ENCODE peak calls at places on chromosome 14, in four cellular contexts. O, U, K and Z are unnamed samples. For H3K27me3, the result is how much of the 10 kb centered on the place peaks cover.

GRCh38 chr14:30893819-30894218 is 19.5 kb downstream of the COCH start:
- DNase-seq in U (no peak), K (no peak), O (no peak), Z (no peak)

GRCh38 chr14:23119362-23120327 is 590 bp upstream of the CEBPE start:
- DNase-seq in O (peak), K (no peak), U (no peak), Z (no peak)

GRCh38 chr14:26401170-26401968 is 196.5 kb downstream of the NOVA1 start:
- DNase-seq in O (no peak), K (no peak), U (no peak), Z (no peak)

GRCh38 chr14:24037658-24038037 is 14.2 kb upstream of the CARMIL3 start:
- DNase-seq in K (no peak), U (no peak), O (no peak), Z (no peak)

GRCh38 chr14:91796622-91797347 is 64.9 kb upstream of the CATSPERB start:
- DNase-seq in K (no peak), O (no peak), U (peak), Z (no peak)

GRCh38 chr14:68785817-68786490 is 6.9 kb downstream of the ZFP36L1 start:
- DNase-seq in K (no peak), O (peak), U (peak), Z (no peak)

GRCh38 chr14:93462479-93462878 is 31.7 kb downstream of the UNC79 start:
- DNase-seq in K (no peak), O (no peak), U (no peak), Z (no peak)

GRCh38 chr14:83172363-83172762 is 1638.7 kb upstream of the SEL1L start:
- DNase-seq in K (no peak), U (peak), O (no peak), Z (no peak)

GRCh38 chr14:29654910-29655590 is 272.6 kb downstream of the PRKD1 start:
- DNase-seq in K (no peak), O (no peak), U (peak), Z (no peak)

GRCh38 chr14:60323199-60323891 is 74.3 kb downstream of the PPM1A start:
- DNase-seq in U (no peak), K (no peak), O (no peak), Z (no peak)

DNA sequence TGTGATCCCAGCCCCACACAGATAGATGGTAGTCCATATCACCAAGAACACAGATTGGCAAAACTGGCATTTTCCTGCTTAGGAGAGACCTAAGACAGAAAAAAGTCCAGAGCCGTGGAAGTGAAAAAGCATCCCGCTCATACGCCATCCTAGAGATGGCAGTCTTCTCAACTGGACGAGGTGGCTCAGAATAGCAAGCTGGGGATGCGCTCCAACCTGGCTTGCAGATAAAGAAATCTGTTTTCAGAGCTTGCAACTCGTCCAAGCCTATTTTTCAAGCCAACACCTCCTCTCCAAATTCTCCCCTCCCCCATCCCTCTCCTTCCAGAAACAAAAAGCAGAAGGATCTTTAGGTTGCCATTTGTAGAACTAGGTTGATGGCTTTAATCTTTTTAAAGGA is 74.3 kb upstream of the OTX2 start:
- DNase-seq in K (no peak), U (no peak), O (no peak), Z (no peak)
- TF ChIP-seq CTCF in K (no peak), U (no peak), O (no peak), Z (no peak)

DNA sequence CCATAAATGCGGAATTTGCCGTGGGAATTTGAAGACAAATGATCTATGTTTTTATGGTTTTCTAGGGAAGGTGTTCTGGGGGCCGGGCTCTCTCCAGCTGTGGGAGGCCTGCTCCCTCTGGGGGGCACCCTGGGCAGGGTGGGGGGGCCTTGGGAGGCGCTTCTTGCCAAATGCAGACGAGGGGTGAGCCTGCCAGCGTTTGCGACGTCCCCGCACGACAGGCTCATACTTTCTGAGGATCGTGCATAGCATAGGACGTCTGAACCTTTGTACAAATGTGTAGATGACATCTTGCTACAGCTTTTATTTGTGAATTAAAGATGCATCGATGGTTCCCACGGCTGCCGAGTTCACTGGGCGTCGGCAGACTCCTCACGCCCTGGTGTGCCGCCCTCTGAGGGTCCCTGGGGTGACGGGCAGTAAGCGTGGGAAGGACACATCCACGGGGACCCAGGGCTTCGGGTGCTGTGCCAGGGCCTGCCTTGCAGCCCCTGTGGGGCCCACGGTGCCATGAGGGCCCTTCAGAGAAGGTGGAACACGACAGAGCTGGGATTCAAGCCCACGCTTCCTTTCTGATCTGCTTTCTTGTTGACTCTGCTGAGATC is 42.3 kb downstream of the KIF26A start:
- DNase-seq in O (no peak), K (no peak), U (no peak), Z (no peak)
- H3K27me3 ChIP-seq in O (under half), K (under half), U (under half), Z (under half)

DNA sequence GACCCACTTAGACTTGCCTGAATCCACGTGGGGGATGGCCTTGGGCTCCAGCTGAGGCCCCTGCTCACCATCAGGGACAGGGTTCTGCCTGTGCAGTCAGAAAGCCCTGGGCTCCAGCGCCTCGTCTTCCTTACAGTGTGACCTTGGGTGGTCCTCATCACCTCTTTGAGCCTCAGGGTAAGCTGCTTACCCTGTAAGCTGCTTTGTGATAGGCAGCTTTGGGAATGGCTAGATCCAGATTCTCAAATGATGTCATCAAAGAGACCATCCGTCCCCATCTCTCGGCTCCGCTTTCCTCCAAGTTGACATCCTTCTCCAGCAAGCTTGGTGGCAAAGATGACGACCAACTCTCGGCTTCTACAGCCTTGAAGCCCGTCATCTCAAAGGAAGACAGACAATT is 127.0 kb downstream of the ADCK1 start:
- DNase-seq in K (no peak), O (no peak), U (no peak), Z (no peak)
- H3K4me3 ChIP-seq in K (no peak), O (no peak), U (no peak), Z (no peak)

GRCh38 chr14:103189481-103190470 is 66.5 kb downstream of the TNFAIP2 start:
- DNase-seq in U (no peak), O (no peak), K (no peak), Z (no peak)

GRCh38 chr14:103186894-103187586 is 63.8 kb downstream of the TNFAIP2 start:
- DNase-seq in O (no peak), U (no peak), K (no peak), Z (no peak)

GRCh38 chr14:103190731-103191130 is 67.5 kb downstream of the TNFAIP2 start:
- DNase-seq in K (no peak), U (no peak), O (no peak), Z (no peak)

GRCh38 chr14:103187911-103188310 is 64.7 kb downstream of the TNFAIP2 start:
- DNase-seq in O (no peak), K (no peak), U (no peak), Z (no peak)

GRCh38 chr14:103188691-103189480 is 65.6 kb downstream of the TNFAIP2 start:
- DNase-seq in O (no peak), U (no peak), K (no peak), Z (no peak)
- TF ChIP-seq CTCF in O (peak), U (no peak), K (no peak), Z (no peak)

GRCh38 chr14:97301931-97302559 is 504.9 kb downstream of the VRK1 start:
- DNase-seq in K (no peak), U (no peak), O (no peak), Z (no peak)
- H3K27me3 ChIP-seq in K (under half), U (under half), O (under half), Z (under half)

GRCh38 chr14:61662001-61662400 is 33.3 kb upstream of the HIF1A start:
- DNase-seq in U (peak), K (no peak), O (no peak), Z (no peak)
- H3K4me3 ChIP-seq in U (no peak), K (no peak), O (no peak), Z (no peak)

DNA sequence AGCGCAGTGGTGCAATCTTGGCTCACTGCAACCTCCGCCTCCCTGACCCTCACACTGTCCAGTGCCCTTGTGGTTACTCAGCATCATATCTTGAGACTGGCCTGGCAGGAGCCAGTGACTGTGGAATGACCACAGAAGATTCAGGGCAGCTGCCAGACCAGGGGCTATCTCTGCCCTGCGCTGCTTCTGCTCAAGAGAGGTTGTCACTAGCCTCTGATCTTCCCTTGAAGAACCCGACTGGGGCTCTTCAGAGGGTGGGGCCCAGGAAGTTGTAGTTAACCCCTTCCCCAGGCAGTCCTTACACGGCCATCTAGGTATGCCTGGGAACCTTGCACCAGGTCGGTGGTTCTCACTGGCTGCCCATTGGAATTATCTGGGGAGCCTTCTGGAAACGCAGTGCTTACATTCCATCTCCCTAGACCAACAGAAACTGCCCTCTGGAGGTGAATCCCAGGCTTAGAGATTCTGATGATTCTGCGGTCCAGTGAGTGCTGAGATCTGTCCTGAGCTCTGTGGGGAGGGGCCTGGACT is 41.4 kb downstream of the PLEKHG3 start:
- DNase-seq in O (no peak), K (no peak), U (peak), Z (no peak)
- TF ChIP-seq CTCF in O (peak), K (no peak), U (no peak), Z (peak)

GRCh38 chr14:77151918-77152588 is 10.5 kb upstream of the ZDHHC22 start:
- DNase-seq in K (no peak), U (peak), O (no peak), Z (no peak)
- H3K27me3 ChIP-seq in K (under half), U (under half), O (under half), Z (under half)

DNA sequence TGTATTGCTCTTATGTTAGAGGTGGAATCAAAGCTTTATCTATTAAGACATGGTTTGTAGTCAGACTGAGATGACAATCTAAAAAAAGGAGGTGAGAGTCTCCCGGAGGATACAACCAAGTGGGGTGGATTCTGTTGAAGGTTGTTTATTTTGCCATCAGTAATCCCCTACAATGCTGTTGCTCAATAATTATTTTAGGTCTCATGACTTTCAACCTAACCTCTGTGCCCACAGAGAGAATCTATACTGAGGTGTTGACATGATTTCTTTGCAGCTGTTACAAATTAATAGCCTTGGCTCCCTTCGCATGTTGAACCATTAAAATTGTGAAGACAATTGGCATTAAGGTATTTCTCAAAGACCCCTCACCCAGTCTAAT is 28.7 kb upstream of the FOS start:
- DNase-seq in K (no peak), U (no peak), O (no peak), Z (no peak)
- H3K4me3 ChIP-seq in K (no peak), U (no peak), O (no peak), Z (no peak)